ENCODE peak calls at places on chromosomes 5 and 9, in nine cellular contexts. One of them, this sample, is unnamed.
A peak's percentile ranks its signal among the peaks of the same experiment; 100 is the strongest.

GRCh38 chr9:90457386-90458080 is 185.1 kb downstream of the DIRAS2 start:
- DNase-seq in psoas muscle: no peak
- DNase-seq in thoracic aorta: no peak
- DNase-seq in tibial artery: no peak
- DNase-seq in heart right ventricle: no peak
- DNase-seq in GM23338: no peak
- DNase-seq in cardiac fibroblast: no peak
- DNase-seq in sigmoid colon: no peak
- DNase-seq in tibial nerve: no peak
- DNase-seq in this sample: no peak

GRCh38 chr9:117403403-117403811 is 11.4 kb downstream of the ASTN2 start:
- DNase-seq in psoas muscle: no peak
- DNase-seq in sigmoid colon: no peak
- DNase-seq in thoracic aorta: no peak
- DNase-seq in GM23338: peak; percentile 20
- DNase-seq in tibial artery: no peak
- DNase-seq in cardiac fibroblast: no peak
- DNase-seq in tibial nerve: no peak
- DNase-seq in heart right ventricle: no peak
- DNase-seq in this sample: no peak

GRCh38 chr5:140989254-140989653 is 23.0 kb downstream of the PCDHAC2 start:
- DNase-seq in cardiac fibroblast: no peak
- DNase-seq in tibial artery: no peak
- DNase-seq in GM23338: no peak
- DNase-seq in sigmoid colon: no peak
- DNase-seq in tibial nerve: no peak
- DNase-seq in heart right ventricle: no peak
- DNase-seq in psoas muscle: no peak
- DNase-seq in thoracic aorta: no peak
- DNase-seq in this sample: no peak

GRCh38 chr5:67211926-67212325 is 15.3 kb upstream of the CD180 start:
- DNase-seq in psoas muscle: no peak
- DNase-seq in tibial nerve: no peak
- DNase-seq in tibial artery: no peak
- DNase-seq in sigmoid colon: peak; percentile 11
- DNase-seq in cardiac fibroblast: peak; percentile 87
- DNase-seq in heart right ventricle: no peak
- DNase-seq in thoracic aorta: no peak
- DNase-seq in GM23338: no peak
- DNase-seq in this sample: peak; percentile 78

GRCh38 chr5:139659673-139660072 is 11.5 kb downstream of the CXXC5 start:
- DNase-seq in psoas muscle: no peak
- DNase-seq in tibial nerve: no peak
- DNase-seq in GM23338: peak; percentile 63
- DNase-seq in tibial artery: no peak
- DNase-seq in heart right ventricle: no peak
- DNase-seq in sigmoid colon: no peak
- DNase-seq in thoracic aorta: no peak
- DNase-seq in cardiac fibroblast: peak; percentile 33
- DNase-seq in this sample: peak; percentile 44

GRCh38 chr9:130938184-130938651 is 829 bp downstream of the FIBCD1 start:
- DNase-seq in thoracic aorta: no peak
- DNase-seq in tibial nerve: no peak
- DNase-seq in cardiac fibroblast: no peak
- DNase-seq in psoas muscle: no peak
- DNase-seq in heart right ventricle: no peak
- DNase-seq in sigmoid colon: no peak
- DNase-seq in GM23338: no peak
- DNase-seq in tibial artery: no peak
- DNase-seq in this sample: no peak

GRCh38 chr9:14346826-14347407 is 33.0 kb upstream of the NFIB start:
- DNase-seq in tibial artery: peak; percentile 41
- DNase-seq in cardiac fibroblast: peak; percentile 23
- DNase-seq in GM23338: peak; percentile 54
- DNase-seq in heart right ventricle: peak; percentile 53
- DNase-seq in psoas muscle: peak; percentile 65
- DNase-seq in sigmoid colon: no peak
- DNase-seq in thoracic aorta: no peak
- DNase-seq in tibial nerve: no peak
- DNase-seq in this sample: no peak

GRCh38 chr9:69758001-69758730 is 1.6 kb downstream of the PTAR1 start:
- DNase-seq in heart right ventricle: no peak
- DNase-seq in GM23338: peak; percentile 30
- DNase-seq in tibial nerve: no peak
- DNase-seq in psoas muscle: no peak
- DNase-seq in tibial artery: no peak
- DNase-seq in cardiac fibroblast: peak; percentile 17
- DNase-seq in sigmoid colon: no peak
- DNase-seq in thoracic aorta: no peak
- DNase-seq in this sample: peak; percentile 68

DNA sequence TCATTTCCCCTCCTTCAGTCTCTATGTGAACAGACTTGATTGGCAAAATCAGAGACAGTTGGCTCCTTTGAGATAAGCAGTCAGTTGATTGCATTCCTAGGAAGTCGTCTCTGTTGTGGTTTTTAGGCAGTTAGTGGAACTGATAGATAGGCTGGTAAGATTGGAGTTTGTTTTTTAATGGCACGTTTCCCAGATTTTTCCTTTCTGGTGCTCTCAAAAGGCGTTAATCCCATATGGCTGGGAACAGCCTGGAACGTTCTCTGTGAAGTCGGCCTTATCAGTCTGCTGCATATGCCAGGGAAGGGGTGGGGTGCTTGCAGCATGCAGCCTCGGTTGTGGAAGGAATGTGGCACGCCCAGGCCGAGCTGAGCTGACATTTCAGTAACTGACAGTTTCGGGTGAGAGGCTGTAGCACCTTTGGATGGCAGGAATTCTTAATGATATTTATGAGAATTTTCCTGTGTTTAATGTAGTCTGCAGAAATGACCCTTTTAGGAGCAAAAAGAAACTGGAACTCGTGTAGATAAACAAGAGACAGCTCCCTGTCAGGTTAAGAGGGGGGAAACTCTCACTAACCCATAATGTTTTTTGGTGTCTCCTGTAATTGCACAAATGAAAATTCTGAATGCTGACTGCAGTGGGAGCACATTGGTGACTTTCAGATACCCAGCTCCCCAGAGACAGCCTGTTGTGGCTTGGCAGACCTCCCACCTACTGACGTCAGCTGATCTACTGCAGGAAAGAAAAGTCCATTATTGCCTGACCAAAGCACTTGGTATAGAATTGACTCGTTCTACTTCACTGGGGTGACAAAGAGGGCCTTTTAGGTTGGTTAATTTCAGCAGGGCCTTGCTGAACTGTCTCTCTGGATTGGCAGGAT is 6.3 kb downstream of the SPTAN1 start:
- DNase-seq in heart right ventricle: peak; percentile 92
- DNase-seq in cardiac fibroblast: peak; percentile 94
- DNase-seq in thoracic aorta: peak; percentile 59
- DNase-seq in GM23338: peak; percentile 28
- DNase-seq in psoas muscle: peak; percentile 85
- DNase-seq in tibial artery: peak; percentile 83
- DNase-seq in tibial nerve: peak; percentile 84
- DNase-seq in sigmoid colon: peak; percentile 94
- DNase-seq in this sample: peak; percentile 94
- H3K4me3 ChIP-seq in heart right ventricle: peak overlapping the region; percentile 13
- H3K4me3 ChIP-seq in cardiac fibroblast: peak overlapping the region; percentile 8
- H3K4me3 ChIP-seq in thoracic aorta: peak overlapping the region; percentile 40
- H3K4me3 ChIP-seq in GM23338: no peak overlapping the region
- H3K4me3 ChIP-seq in psoas muscle: peak overlapping the region; percentile 7
- H3K4me3 ChIP-seq in tibial artery: peak overlapping the region; percentile 25
- H3K4me3 ChIP-seq in tibial nerve: no peak overlapping the region
- H3K4me3 ChIP-seq in sigmoid colon: no peak overlapping the region
- H3K4me3 ChIP-seq in this sample: peak overlapping the region; percentile 12

DNA sequence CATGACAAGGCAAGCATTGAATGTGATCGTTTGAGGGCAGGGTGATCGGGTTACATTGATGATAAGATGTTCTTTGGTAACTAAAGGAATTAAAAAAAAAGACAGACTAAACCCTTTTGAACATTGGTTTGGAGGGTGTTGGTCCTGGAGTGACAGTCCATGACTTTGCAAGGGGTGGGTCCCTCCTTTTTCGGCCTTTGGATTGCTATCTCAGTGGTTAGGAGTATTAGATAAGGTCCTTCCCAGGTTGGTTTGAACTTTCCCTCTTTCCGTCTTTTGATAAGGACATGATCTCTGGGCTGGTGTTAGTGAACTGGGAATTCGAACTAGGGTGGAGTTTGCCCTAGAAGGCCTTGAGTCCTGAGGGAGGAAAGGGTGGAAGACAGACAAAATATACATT is 5.4 kb upstream of the ABO start:
- DNase-seq in sigmoid colon: no peak
- DNase-seq in cardiac fibroblast: no peak
- DNase-seq in heart right ventricle: no peak
- DNase-seq in thoracic aorta: no peak
- DNase-seq in psoas muscle: no peak
- DNase-seq in GM23338: no peak
- DNase-seq in tibial nerve: no peak
- DNase-seq in tibial artery: no peak
- DNase-seq in this sample: no peak
- TF ChIP-seq CTCF in sigmoid colon: no peak
- TF ChIP-seq CTCF in cardiac fibroblast: no peak
- TF ChIP-seq CTCF in heart right ventricle: no peak
- TF ChIP-seq CTCF in thoracic aorta: no peak
- TF ChIP-seq CTCF in psoas muscle: no peak
- TF ChIP-seq CTCF in GM23338: no peak
- TF ChIP-seq CTCF in tibial nerve: no peak
- TF ChIP-seq CTCF in tibial artery: no peak
- TF ChIP-seq CTCF in this sample: no peak

DNA sequence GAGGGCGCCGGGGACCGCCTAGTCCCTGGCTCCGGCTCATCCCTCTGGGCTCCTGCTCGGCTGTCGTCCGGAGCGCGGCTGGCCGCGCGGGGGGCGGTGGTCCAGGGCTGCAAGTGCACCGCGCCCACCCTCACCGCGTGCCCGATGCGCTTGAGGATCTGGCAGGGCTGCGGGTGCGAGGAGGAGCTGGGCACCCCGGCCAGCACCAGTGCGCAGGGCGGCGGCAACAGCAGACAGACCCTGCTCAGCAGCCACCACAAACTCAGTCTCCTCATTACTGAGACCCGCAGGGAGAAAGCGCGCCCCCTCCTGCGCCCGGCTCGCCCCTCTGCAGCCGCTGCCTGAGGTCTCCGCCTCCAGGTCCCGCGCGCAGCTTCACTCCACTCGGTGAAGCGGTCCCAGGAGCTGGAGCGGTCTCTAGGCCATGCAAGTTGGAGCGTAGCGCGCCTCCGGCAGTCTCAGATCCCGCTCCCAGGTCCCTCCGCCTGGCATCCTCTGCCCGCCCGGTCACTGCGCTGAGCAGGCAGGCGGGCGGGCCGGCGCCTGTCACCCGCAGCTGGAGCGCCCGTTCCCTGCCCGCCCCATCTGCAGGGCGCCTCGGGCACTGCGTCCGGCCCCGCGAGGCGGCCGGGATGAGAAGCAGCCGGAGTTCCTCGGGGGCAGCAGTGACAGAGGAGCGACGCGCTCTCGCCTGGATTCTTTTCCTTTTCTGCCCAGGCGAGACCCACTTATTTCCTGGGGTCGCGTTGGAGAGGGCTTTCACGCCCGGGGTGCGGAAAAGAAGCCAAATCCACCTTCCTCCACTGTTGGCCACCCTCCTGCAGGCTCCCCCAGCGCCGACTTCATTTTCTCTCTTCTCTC is 512 bp downstream of the GRIN3A start:
- DNase-seq in cardiac fibroblast: peak; percentile 1
- DNase-seq in heart right ventricle: no peak
- DNase-seq in tibial artery: no peak
- DNase-seq in GM23338: peak; percentile 67
- DNase-seq in psoas muscle: peak; percentile 48
- DNase-seq in sigmoid colon: no peak
- DNase-seq in thoracic aorta: no peak
- DNase-seq in tibial nerve: no peak
- DNase-seq in this sample: no peak
- H3K4me3 ChIP-seq in cardiac fibroblast: no peak overlapping the region
- H3K4me3 ChIP-seq in heart right ventricle: peak overlapping the region; percentile 54
- H3K4me3 ChIP-seq in tibial artery: peak overlapping the region; percentile 41
- H3K4me3 ChIP-seq in GM23338: peak overlapping the region; percentile 70
- H3K4me3 ChIP-seq in psoas muscle: peak overlapping the region; percentile 59
- H3K4me3 ChIP-seq in sigmoid colon: no peak overlapping the region
- H3K4me3 ChIP-seq in thoracic aorta: peak overlapping the region; percentile 66
- H3K4me3 ChIP-seq in tibial nerve: peak overlapping the region; percentile 36
- H3K4me3 ChIP-seq in this sample: no peak overlapping the region

GRCh38 chr9:37026085-37026935 is 7.8 kb downstream of the PAX5 start:
- DNase-seq in sigmoid colon: no peak
- DNase-seq in thoracic aorta: no peak
- DNase-seq in tibial nerve: no peak
- DNase-seq in psoas muscle: peak; percentile 43
- DNase-seq in tibial artery: no peak
- DNase-seq in GM23338: peak; percentile 70
- DNase-seq in cardiac fibroblast: no peak
- DNase-seq in heart right ventricle: no peak
- DNase-seq in this sample: no peak

GRCh38 chr9:37026936-37027581 is 7.0 kb downstream of the PAX5 start:
- DNase-seq in sigmoid colon: no peak
- DNase-seq in cardiac fibroblast: no peak
- DNase-seq in GM23338: peak; percentile 58
- DNase-seq in heart right ventricle: no peak
- DNase-seq in tibial artery: no peak
- DNase-seq in thoracic aorta: no peak
- DNase-seq in psoas muscle: no peak
- DNase-seq in tibial nerve: no peak
- DNase-seq in this sample: no peak

GRCh38 chr9:37029304-37029775 is 4.7 kb downstream of the PAX5 start:
- DNase-seq in thoracic aorta: no peak
- DNase-seq in sigmoid colon: no peak
- DNase-seq in tibial artery: no peak
- DNase-seq in GM23338: peak; percentile 54
- DNase-seq in cardiac fibroblast: no peak
- DNase-seq in tibial nerve: no peak
- DNase-seq in heart right ventricle: no peak
- DNase-seq in psoas muscle: no peak
- DNase-seq in this sample: no peak

GRCh38 chr9:37028425-37029031 is 5.5 kb downstream of the PAX5 start:
- DNase-seq in GM23338: peak; percentile 56
- DNase-seq in tibial nerve: no peak
- DNase-seq in psoas muscle: no peak
- DNase-seq in heart right ventricle: no peak
- DNase-seq in thoracic aorta: no peak
- DNase-seq in cardiac fibroblast: no peak
- DNase-seq in sigmoid colon: no peak
- DNase-seq in tibial artery: no peak
- DNase-seq in this sample: no peak

DNA sequence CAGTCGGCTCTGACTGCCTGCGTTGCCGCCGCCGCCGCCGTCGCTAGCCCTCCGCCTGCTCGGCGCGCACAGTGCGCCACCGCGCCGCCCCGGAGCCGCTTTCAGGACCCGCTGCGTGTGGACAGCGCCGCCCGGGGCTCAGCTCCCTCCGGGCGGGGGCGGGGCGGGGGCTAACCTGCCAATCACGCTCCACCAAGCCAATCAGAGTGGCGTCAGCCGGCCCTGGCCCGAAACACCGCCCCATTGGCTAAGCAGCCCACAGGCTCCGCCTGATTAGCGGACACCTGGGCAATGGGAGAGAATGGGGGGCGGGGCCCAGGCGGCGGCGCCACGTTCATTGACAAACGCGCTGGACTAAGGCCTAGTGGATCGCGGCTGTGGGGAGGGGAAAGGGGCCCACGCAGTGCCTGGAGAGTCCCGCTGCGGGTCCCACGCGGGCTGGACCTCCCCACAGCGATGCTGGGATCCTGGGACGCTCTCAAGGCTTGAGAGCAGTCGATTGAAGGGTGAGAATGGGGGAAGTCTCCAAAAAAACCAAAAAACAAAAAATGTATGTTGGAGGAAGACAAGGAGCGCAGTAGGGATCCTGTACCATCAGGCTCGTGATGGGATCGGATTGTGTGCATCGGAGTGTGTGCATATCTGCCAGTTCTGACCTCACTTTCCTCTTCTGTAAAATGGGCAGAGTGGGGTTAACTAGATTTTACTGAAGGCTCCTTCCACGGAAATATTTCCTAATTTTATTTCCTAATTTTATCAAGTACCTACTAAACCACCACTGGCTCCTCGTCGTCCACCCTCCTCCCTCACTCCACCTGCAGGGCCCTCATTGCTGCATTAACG is 6.3 kb downstream of the PAX5 start:
- DNase-seq in sigmoid colon: no peak
- DNase-seq in tibial artery: peak; percentile 62
- DNase-seq in thoracic aorta: no peak
- DNase-seq in heart right ventricle: peak; percentile 85
- DNase-seq in cardiac fibroblast: peak; percentile 86
- DNase-seq in GM23338: peak; percentile 98
- DNase-seq in tibial nerve: peak; percentile 47
- DNase-seq in psoas muscle: peak; percentile 91
- DNase-seq in this sample: peak; percentile 86
- TF ChIP-seq CTCF in sigmoid colon: no peak
- TF ChIP-seq CTCF in tibial artery: no peak
- TF ChIP-seq CTCF in thoracic aorta: no peak
- TF ChIP-seq CTCF in heart right ventricle: no peak
- TF ChIP-seq CTCF in cardiac fibroblast: no peak
- TF ChIP-seq CTCF in GM23338: no peak
- TF ChIP-seq CTCF in tibial nerve: no peak
- TF ChIP-seq CTCF in psoas muscle: no peak
- TF ChIP-seq CTCF in this sample: no peak

This sample was measured in astrocyte of the spinal cord.